ENCODE peak calls at places on chromosomes 4 and X, in five cellular contexts. A is kidney, J is MM.1S, G is thoracic aorta, C is fibroblast of lung. R is an unnamed sample.

GRCh38 chr4:143357161-143357845 is 20.6 kb downstream of the GAB1 start:
- DNase-seq in A (no peak), J (peak; percentile 86), G (no peak), C (no peak), R (no peak)

GRCh38 chr4:14827111-14827510 is 175.2 kb upstream of the CPEB2 start:
- DNase-seq in A (no peak), J (no peak), G (no peak), C (peak; percentile 4), R (no peak)

GRCh38 chrX:10039821-10040793 is 72.9 kb downstream of the CLDN34 start:
- DNase-seq in A (no peak), J (no peak), G (no peak), C (peak; percentile 20), R (no peak)

GRCh38 chr4:148116264-148116663 is 325.9 kb downstream of the NR3C2 start:
- DNase-seq in A (no peak), J (no peak), G (no peak), C (peak; percentile 92), R (no peak)

GRCh38 chrX:12315526-12315925 is 177.3 kb downstream of the FRMPD4 start:
- DNase-seq in A (no peak), J (no peak), G (no peak), C (no peak), R (no peak)

GRCh38 chrX:152202886-152203285 is 64.5 kb upstream of the MAGEA10 start:
- DNase-seq in A (no peak), J (no peak), G (no peak), C (no peak), R (no peak)

GRCh38 chr4:41363384-41363981 is 106.8 kb downstream of the UCHL1 start:
- DNase-seq in A (no peak), J (no peak), G (no peak), C (peak; percentile 65), R (no peak)

GRCh38 chr4:187141101-187141500 is 417.4 kb upstream of the FAT1 start:
- DNase-seq in A (no peak), J (no peak), G (no peak), C (no peak), R (no peak)

GRCh38 chr4:3707423-3708102 is 58.6 kb upstream of the ADRA2C start:
- DNase-seq in A (peak; percentile 69), J (no peak), G (no peak), C (no peak), R (no peak)

GRCh38 chr4:1406946-1407656 is 859 bp upstream of the NKX1-1 start:
- DNase-seq in A (no peak), J (no peak), G (no peak), C (no peak), R (peak; percentile 53)

GRCh38 chr4:94995684-94996394 is 238.1 kb downstream of the BMPR1B start:
- DNase-seq in A (no peak), J (no peak), G (no peak), C (peak; percentile 26), R (no peak)
- H3K4me3 ChIP-seq in A (peak overlapping the region; percentile 52), J (no peak overlapping the region), G (peak overlapping the region; percentile 64), C (peak overlapping the region; percentile 8), R (no peak overlapping the region)

GRCh38 chr4:120723105-120723504 is 199.4 kb downstream of the PRDM5 start:
- DNase-seq in A (no peak), J (no peak), G (no peak), C (no peak), R (no peak)

GRCh38 chr4:120718979-120719566 is 203.5 kb downstream of the PRDM5 start:
- DNase-seq in A (no peak), J (peak; percentile 87), G (no peak), C (peak; percentile 60), R (no peak)

GRCh38 chr4:120723986-120724385 is 198.5 kb downstream of the PRDM5 start:
- DNase-seq in A (no peak), J (no peak), G (no peak), C (peak; percentile 56), R (no peak)

GRCh38 chr4:120722655-120723054 is 199.9 kb downstream of the PRDM5 start:
- DNase-seq in A (no peak), J (no peak), G (no peak), C (no peak), R (no peak)

GRCh38 chr4:120720354-120720753 is 202.2 kb downstream of the PRDM5 start:
- DNase-seq in A (no peak), J (peak; percentile 31), G (no peak), C (no peak), R (no peak)
- H3K4me1 ChIP-seq in A (no peaks in the 10 kb centered on the region), J (peaks cover 40% of the 10 kb centered on the region), G (no peaks in the 10 kb centered on the region), C (peaks cover 2% of the 10 kb centered on the region), R (peaks cover 3% of the 10 kb centered on the region)

DNA sequence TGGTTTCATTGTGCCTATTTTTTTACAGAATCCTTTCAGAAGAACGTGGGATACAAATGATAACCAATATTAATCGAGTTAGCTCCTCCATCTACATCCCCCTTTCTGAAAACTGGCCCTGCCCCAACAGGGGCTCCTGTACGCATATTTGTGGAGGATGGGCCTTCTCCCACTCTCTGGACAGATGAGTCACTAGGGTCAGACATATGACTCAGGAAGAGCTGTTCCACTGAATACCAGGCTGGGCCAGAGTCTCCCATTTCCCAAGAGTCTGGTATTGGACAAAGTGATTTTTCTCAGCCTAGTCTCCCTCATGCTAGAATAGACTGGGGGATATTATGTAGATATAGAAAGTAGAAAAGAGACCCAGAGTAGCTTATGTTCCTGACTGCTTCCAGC is 142.4 kb downstream of the TSPAN5 start:
- DNase-seq in A (no peak), J (no peak), G (no peak), C (peak; percentile 82), R (no peak)
- H3K27ac ChIP-seq in A (no peak overlapping the region), J (no peak overlapping the region), G (no peak overlapping the region), C (peak overlapping the region; percentile 1), R (no peak overlapping the region)

GRCh38 chr4:166972071-166972470 is 262.2 kb downstream of the SPOCK3 start:
- DNase-seq in A (no peak), J (no peak), G (no peak), C (peak; percentile 61), R (no peak)
- H3K4me3 ChIP-seq in A (no peak overlapping the region), J (no peak overlapping the region), G (no peak overlapping the region), C (no peak overlapping the region), R (no peak overlapping the region)

DNA sequence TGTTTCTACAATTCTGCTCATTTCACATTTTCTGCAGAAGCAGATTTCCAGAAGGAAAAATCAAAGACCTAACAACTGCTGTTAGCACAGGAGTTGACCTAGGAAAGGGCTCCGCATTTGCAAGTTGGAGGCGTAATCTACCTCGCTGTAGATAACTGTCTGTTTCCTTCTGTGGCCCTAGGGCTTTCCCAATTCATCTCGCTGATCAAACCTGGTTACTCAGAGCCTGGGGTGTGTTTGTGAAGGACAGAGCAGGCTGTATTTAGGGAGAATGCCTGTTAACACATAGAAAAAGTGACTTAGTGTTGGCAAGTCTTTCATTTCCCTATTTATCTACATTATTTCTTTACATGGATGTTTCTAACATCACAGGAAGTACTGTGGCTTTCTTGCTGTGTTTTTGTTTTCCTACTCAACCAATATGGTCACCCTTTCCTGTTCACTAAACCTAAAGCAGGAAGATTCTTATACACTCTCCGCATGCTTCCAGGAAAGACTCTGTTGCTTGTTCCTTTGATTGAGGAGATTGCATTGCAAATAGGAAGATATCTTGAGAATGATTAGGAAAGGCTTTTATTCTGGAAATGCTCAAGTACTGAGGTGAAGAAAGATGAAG is 40.5 kb downstream of the AGA start:
- DNase-seq in A (no peak), J (no peak), G (no peak), C (no peak), R (no peak)
- H3K4me1 ChIP-seq in A (peaks cover 5% of the 10 kb centered on the region), J (no peaks in the 10 kb centered on the region), G (no peaks in the 10 kb centered on the region), C (no peaks in the 10 kb centered on the region), R (no peaks in the 10 kb centered on the region)

GRCh38 chrX:52368368-52369055 is at the start of gene XAGE2:
- DNase-seq in A (no peak), J (no peak), G (no peak), C (no peak), R (no peak)

GRCh38 chrX:52359614-52360232 is 9.1 kb upstream of the XAGE2 start:
- DNase-seq in A (no peak), J (no peak), G (no peak), C (peak; percentile 48), R (no peak)

GRCh38 chrX:52363247-52363883 is 5.5 kb upstream of the XAGE2 start:
- DNase-seq in A (no peak), J (no peak), G (no peak), C (peak; percentile 12), R (no peak)
- H3K27ac ChIP-seq in A (no peak overlapping the region), J (no peak overlapping the region), G (no peak overlapping the region), C (no peak overlapping the region), R (no peak overlapping the region)

GRCh38 chr4:114615435-114615834 is 16.8 kb downstream of the UGT8 start:
- DNase-seq in A (no peak), J (no peak), G (no peak), C (no peak), R (no peak)
- H3K4me3 ChIP-seq in A (peak overlapping the region; percentile 54), J (no peak overlapping the region), G (no peak overlapping the region), C (no peak overlapping the region), R (peak overlapping the region; percentile 35)

DNA sequence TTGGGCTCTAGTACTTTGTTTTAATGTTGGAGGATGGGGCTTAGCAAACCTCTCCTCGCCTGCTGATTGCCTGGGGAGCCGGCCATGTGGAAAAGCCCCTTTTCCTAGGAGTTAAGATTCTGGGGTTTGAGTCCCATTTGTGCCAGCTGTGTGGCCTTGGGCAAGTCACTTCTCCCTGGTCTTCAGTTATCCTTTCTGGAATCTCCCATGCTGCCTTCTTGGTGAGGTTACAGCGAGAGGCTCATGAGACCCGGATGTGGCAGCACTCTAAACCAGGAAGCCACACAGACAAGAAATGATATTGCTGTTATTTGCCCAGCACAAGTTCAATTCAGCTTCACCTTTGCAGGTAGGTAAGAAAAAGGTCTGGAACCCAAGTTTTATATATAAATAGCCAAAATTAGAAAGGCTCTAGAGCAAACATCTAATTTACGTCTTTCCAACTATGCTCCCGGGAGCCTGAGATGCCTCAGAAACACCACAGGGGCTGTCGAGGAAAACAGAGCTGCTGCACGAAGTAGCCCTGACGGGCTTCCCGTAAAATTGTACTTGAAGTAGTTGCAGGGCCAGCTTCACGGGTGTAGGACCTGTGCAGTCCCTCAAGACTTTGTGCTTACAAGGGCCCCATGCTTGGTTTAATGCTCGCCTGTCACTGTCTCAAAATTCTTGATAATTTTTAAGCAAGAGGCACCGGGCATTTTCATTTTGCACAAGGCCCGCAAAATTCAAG is 8.3 kb upstream of the SASH3 start:
- DNase-seq in A (no peak), J (no peak), G (no peak), C (no peak), R (no peak)
- H3K4me1 ChIP-seq in A (no peaks in the 10 kb centered on the region), J (peaks cover 54% of the 10 kb centered on the region), G (no peaks in the 10 kb centered on the region), C (no peaks in the 10 kb centered on the region), R (no peaks in the 10 kb centered on the region)

DNA sequence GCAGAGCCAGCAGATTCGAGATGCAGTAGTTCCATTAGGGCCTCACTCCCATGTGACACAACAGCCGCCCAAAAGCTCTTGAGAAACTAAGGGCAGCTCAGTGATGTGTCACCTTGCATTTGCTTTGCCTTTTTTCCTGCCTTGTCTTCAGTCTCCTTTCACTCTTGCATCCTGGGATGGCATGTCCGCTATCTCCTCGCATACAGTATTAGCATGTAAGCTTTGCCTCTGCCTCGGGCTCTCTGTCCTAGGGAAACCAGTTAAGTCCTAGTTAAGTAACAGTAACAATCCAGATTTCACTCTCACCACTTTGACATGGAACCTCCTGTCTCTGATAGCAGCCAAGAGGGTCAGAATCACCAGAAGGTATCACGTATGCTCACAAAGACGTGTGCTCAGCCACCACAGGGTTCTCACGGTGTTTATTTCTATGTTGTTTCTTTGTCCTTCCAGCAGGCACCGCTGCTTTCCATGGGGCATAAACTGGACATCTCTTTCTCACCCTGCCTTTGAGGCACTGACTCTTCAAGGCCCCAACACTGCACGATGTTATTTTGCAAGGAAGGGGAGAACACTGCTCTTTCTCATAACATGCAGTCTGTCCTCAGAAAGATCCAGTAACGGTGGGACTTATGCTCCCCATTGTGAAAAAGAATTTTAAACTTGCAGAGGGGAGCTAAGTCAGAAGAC is 26.7 kb upstream of the SORBS2 start:
- DNase-seq in A (no peak), J (no peak), G (no peak), C (no peak), R (no peak)
- H3K27ac ChIP-seq in A (peak overlapping the region; percentile 16), J (no peak overlapping the region), G (peak overlapping the region; percentile 80), C (peak overlapping the region; percentile 75), R (peak overlapping the region; percentile 39)

R was measured in upper lobe of right lung.